ENCODE peak calls at places on chromosomes 11 and 22, in nine cellular contexts. One of them, this sample, is unnamed.
A peak's percentile ranks its signal among the peaks of the same experiment; 100 is the strongest.

GRCh38 chr11:45915446-45915845 is 2.2 kb downstream of the PEX16 start:
- DNase-seq in stimulated activated CD4-positive, alpha-beta T cell treated with anti-CD3 and anti-CD28 coated beads, Interleukin-2, amount 100 ng/mL, for 48 hours: no peak
- DNase-seq in AG08396: no peak
- DNase-seq in NCI-H226: no peak
- DNase-seq in ureter: no peak
- DNase-seq in T-helper 2 cell: no peak
- DNase-seq in body of pancreas: no peak
- DNase-seq in caudate nucleus: no peak
- DNase-seq in anterior cingulate cortex: no peak
- DNase-seq in this sample: no peak

GRCh38 chr22:38426628-38427027 is 28.4 kb downstream of the KCNJ4 start:
- DNase-seq in stimulated activated CD4-positive, alpha-beta T cell treated with anti-CD3 and anti-CD28 coated beads, Interleukin-2, amount 100 ng/mL, for 48 hours: no peak
- DNase-seq in AG08396: no peak
- DNase-seq in NCI-H226: no peak
- DNase-seq in ureter: no peak
- DNase-seq in T-helper 2 cell: no peak
- DNase-seq in body of pancreas: no peak
- DNase-seq in caudate nucleus: no peak
- DNase-seq in anterior cingulate cortex: no peak
- DNase-seq in this sample: no peak

GRCh38 chr11:46133119-46133518 is 11.9 kb upstream of the PHF21A start:
- DNase-seq in stimulated activated CD4-positive, alpha-beta T cell treated with anti-CD3 and anti-CD28 coated beads, Interleukin-2, amount 100 ng/mL, for 48 hours: no peak
- DNase-seq in AG08396: no peak
- DNase-seq in NCI-H226: no peak
- DNase-seq in ureter: no peak
- DNase-seq in T-helper 2 cell: no peak
- DNase-seq in body of pancreas: peak; percentile 44
- DNase-seq in caudate nucleus: no peak
- DNase-seq in anterior cingulate cortex: no peak
- DNase-seq in this sample: no peak

GRCh38 chr11:67651976-67652895 is 1.7 kb upstream of the ACY3 start:
- DNase-seq in stimulated activated CD4-positive, alpha-beta T cell treated with anti-CD3 and anti-CD28 coated beads, Interleukin-2, amount 100 ng/mL, for 48 hours: no peak
- DNase-seq in AG08396: no peak
- DNase-seq in NCI-H226: no peak
- DNase-seq in ureter: no peak
- DNase-seq in T-helper 2 cell: no peak
- DNase-seq in body of pancreas: no peak
- DNase-seq in caudate nucleus: no peak
- DNase-seq in anterior cingulate cortex: no peak
- DNase-seq in this sample: no peak

GRCh38 chr11:112784323-112785073 is 176.7 kb upstream of the NCAM1 start:
- DNase-seq in stimulated activated CD4-positive, alpha-beta T cell treated with anti-CD3 and anti-CD28 coated beads, Interleukin-2, amount 100 ng/mL, for 48 hours: no peak
- DNase-seq in AG08396: peak; percentile 26
- DNase-seq in NCI-H226: no peak
- DNase-seq in ureter: no peak
- DNase-seq in T-helper 2 cell: no peak
- DNase-seq in body of pancreas: peak; percentile 24
- DNase-seq in caudate nucleus: no peak
- DNase-seq in anterior cingulate cortex: peak; percentile 30
- DNase-seq in this sample: no peak

GRCh38 chr11:5242933-5243844 is 6.5 kb downstream of the HBG1 start:
- DNase-seq in stimulated activated CD4-positive, alpha-beta T cell treated with anti-CD3 and anti-CD28 coated beads, Interleukin-2, amount 100 ng/mL, for 48 hours: no peak
- DNase-seq in AG08396: no peak
- DNase-seq in NCI-H226: no peak
- DNase-seq in ureter: no peak
- DNase-seq in T-helper 2 cell: no peak
- DNase-seq in body of pancreas: no peak
- DNase-seq in caudate nucleus: no peak
- DNase-seq in anterior cingulate cortex: no peak
- DNase-seq in this sample: no peak

GRCh38 chr22:46457502-46458488 is 79.6 kb downstream of the CELSR1 start:
- DNase-seq in stimulated activated CD4-positive, alpha-beta T cell treated with anti-CD3 and anti-CD28 coated beads, Interleukin-2, amount 100 ng/mL, for 48 hours: no peak
- DNase-seq in AG08396: no peak
- DNase-seq in NCI-H226: peak; percentile 91
- DNase-seq in ureter: no peak
- DNase-seq in T-helper 2 cell: no peak
- DNase-seq in body of pancreas: no peak
- DNase-seq in caudate nucleus: no peak
- DNase-seq in anterior cingulate cortex: no peak
- DNase-seq in this sample: no peak

GRCh38 chr22:41833369-41834004 is 582 bp downstream of the SREBF2 start:
- DNase-seq in stimulated activated CD4-positive, alpha-beta T cell treated with anti-CD3 and anti-CD28 coated beads, Interleukin-2, amount 100 ng/mL, for 48 hours: peak; percentile 33
- DNase-seq in AG08396: peak; percentile 50
- DNase-seq in NCI-H226: no peak
- DNase-seq in ureter: peak; percentile 58
- DNase-seq in T-helper 2 cell: peak; percentile 26
- DNase-seq in body of pancreas: peak; percentile 49
- DNase-seq in caudate nucleus: no peak
- DNase-seq in anterior cingulate cortex: peak; percentile 40
- DNase-seq in this sample: peak; percentile 43

GRCh38 chr22:39313258-39314001 is 6.0 kb downstream of the RPL3 start:
- DNase-seq in stimulated activated CD4-positive, alpha-beta T cell treated with anti-CD3 and anti-CD28 coated beads, Interleukin-2, amount 100 ng/mL, for 48 hours: no peak
- DNase-seq in AG08396: no peak
- DNase-seq in NCI-H226: no peak
- DNase-seq in ureter: no peak
- DNase-seq in T-helper 2 cell: no peak
- DNase-seq in body of pancreas: no peak
- DNase-seq in caudate nucleus: no peak
- DNase-seq in anterior cingulate cortex: no peak
- DNase-seq in this sample: no peak

GRCh38 chr11:13114566-13115465 is 105.7 kb downstream of the RASSF10 start:
- DNase-seq in stimulated activated CD4-positive, alpha-beta T cell treated with anti-CD3 and anti-CD28 coated beads, Interleukin-2, amount 100 ng/mL, for 48 hours: no peak
- DNase-seq in AG08396: no peak
- DNase-seq in NCI-H226: no peak
- DNase-seq in ureter: no peak
- DNase-seq in T-helper 2 cell: no peak
- DNase-seq in body of pancreas: peak; percentile 30
- DNase-seq in caudate nucleus: no peak
- DNase-seq in anterior cingulate cortex: no peak
- DNase-seq in this sample: no peak

GRCh38 chr11:35404397-35404775 is 15.0 kb downstream of the SLC1A2 start:
- DNase-seq in stimulated activated CD4-positive, alpha-beta T cell treated with anti-CD3 and anti-CD28 coated beads, Interleukin-2, amount 100 ng/mL, for 48 hours: no peak
- DNase-seq in AG08396: peak; percentile 56
- DNase-seq in NCI-H226: no peak
- DNase-seq in ureter: no peak
- DNase-seq in T-helper 2 cell: no peak
- DNase-seq in body of pancreas: peak; percentile 91
- DNase-seq in caudate nucleus: no peak
- DNase-seq in anterior cingulate cortex: no peak
- DNase-seq in this sample: peak; percentile 25

GRCh38 chr11:120629407-120629806 is 117.9 kb downstream of the GRIK4 start:
- DNase-seq in stimulated activated CD4-positive, alpha-beta T cell treated with anti-CD3 and anti-CD28 coated beads, Interleukin-2, amount 100 ng/mL, for 48 hours: no peak
- DNase-seq in AG08396: no peak
- DNase-seq in NCI-H226: no peak
- DNase-seq in ureter: no peak
- DNase-seq in T-helper 2 cell: no peak
- DNase-seq in body of pancreas: no peak
- DNase-seq in caudate nucleus: no peak
- DNase-seq in anterior cingulate cortex: no peak
- DNase-seq in this sample: no peak

GRCh38 chr11:57668467-57668890 is 565 bp downstream of the ZDHHC5 start:
- DNase-seq in stimulated activated CD4-positive, alpha-beta T cell treated with anti-CD3 and anti-CD28 coated beads, Interleukin-2, amount 100 ng/mL, for 48 hours: peak; percentile 29
- DNase-seq in AG08396: peak; percentile 43
- DNase-seq in NCI-H226: no peak
- DNase-seq in ureter: no peak
- DNase-seq in T-helper 2 cell: peak; percentile 31
- DNase-seq in body of pancreas: no peak
- DNase-seq in caudate nucleus: no peak
- DNase-seq in anterior cingulate cortex: no peak
- DNase-seq in this sample: peak; percentile 39

GRCh38 chr11:62721994-62722393 is 5.3 kb downstream of the HNRNPUL2 start:
- DNase-seq in stimulated activated CD4-positive, alpha-beta T cell treated with anti-CD3 and anti-CD28 coated beads, Interleukin-2, amount 100 ng/mL, for 48 hours: no peak
- DNase-seq in AG08396: no peak
- DNase-seq in NCI-H226: no peak
- DNase-seq in ureter: no peak
- DNase-seq in T-helper 2 cell: no peak
- DNase-seq in body of pancreas: no peak
- DNase-seq in caudate nucleus: no peak
- DNase-seq in anterior cingulate cortex: no peak
- DNase-seq in this sample: no peak

GRCh38 chr11:3164540-3165151 is 464 bp downstream of the OSBPL5 start:
- DNase-seq in stimulated activated CD4-positive, alpha-beta T cell treated with anti-CD3 and anti-CD28 coated beads, Interleukin-2, amount 100 ng/mL, for 48 hours: no peak
- DNase-seq in AG08396: peak; percentile 45
- DNase-seq in NCI-H226: no peak
- DNase-seq in ureter: no peak
- DNase-seq in T-helper 2 cell: no peak
- DNase-seq in body of pancreas: no peak
- DNase-seq in caudate nucleus: no peak
- DNase-seq in anterior cingulate cortex: no peak
- DNase-seq in this sample: peak; percentile 31

GRCh38 chr11:77647906-77648305 is 10.3 kb upstream of the CLNS1A start:
- DNase-seq in stimulated activated CD4-positive, alpha-beta T cell treated with anti-CD3 and anti-CD28 coated beads, Interleukin-2, amount 100 ng/mL, for 48 hours: no peak
- DNase-seq in AG08396: no peak
- DNase-seq in NCI-H226: peak; percentile 28
- DNase-seq in ureter: no peak
- DNase-seq in T-helper 2 cell: no peak
- DNase-seq in body of pancreas: no peak
- DNase-seq in caudate nucleus: no peak
- DNase-seq in anterior cingulate cortex: no peak
- DNase-seq in this sample: no peak

GRCh38 chr11:86795962-86796361 is 4.4 kb upstream of the PRSS23 start:
- DNase-seq in stimulated activated CD4-positive, alpha-beta T cell treated with anti-CD3 and anti-CD28 coated beads, Interleukin-2, amount 100 ng/mL, for 48 hours: no peak
- DNase-seq in AG08396: no peak
- DNase-seq in NCI-H226: peak; percentile 60
- DNase-seq in ureter: no peak
- DNase-seq in T-helper 2 cell: no peak
- DNase-seq in body of pancreas: no peak
- DNase-seq in caudate nucleus: no peak
- DNase-seq in anterior cingulate cortex: no peak
- DNase-seq in this sample: peak; percentile 85

GRCh38 chr11:1302041-1302460 is 7.4 kb downstream of the TOLLIP start:
- DNase-seq in stimulated activated CD4-positive, alpha-beta T cell treated with anti-CD3 and anti-CD28 coated beads, Interleukin-2, amount 100 ng/mL, for 48 hours: no peak
- DNase-seq in AG08396: no peak
- DNase-seq in NCI-H226: no peak
- DNase-seq in ureter: peak; percentile 43
- DNase-seq in T-helper 2 cell: no peak
- DNase-seq in body of pancreas: no peak
- DNase-seq in caudate nucleus: no peak
- DNase-seq in anterior cingulate cortex: no peak
- DNase-seq in this sample: no peak

GRCh38 chr11:100004541-100004940 is 682.5 kb upstream of the ARHGAP42 start:
- DNase-seq in stimulated activated CD4-positive, alpha-beta T cell treated with anti-CD3 and anti-CD28 coated beads, Interleukin-2, amount 100 ng/mL, for 48 hours: no peak
- DNase-seq in AG08396: no peak
- DNase-seq in NCI-H226: peak; percentile 91
- DNase-seq in ureter: no peak
- DNase-seq in T-helper 2 cell: no peak
- DNase-seq in body of pancreas: no peak
- DNase-seq in caudate nucleus: no peak
- DNase-seq in anterior cingulate cortex: no peak
- DNase-seq in this sample: no peak

GRCh38 chr22:27216444-27216843 is 559.1 kb downstream of the MIAT start:
- DNase-seq in stimulated activated CD4-positive, alpha-beta T cell treated with anti-CD3 and anti-CD28 coated beads, Interleukin-2, amount 100 ng/mL, for 48 hours: no peak
- DNase-seq in AG08396: no peak
- DNase-seq in NCI-H226: no peak
- DNase-seq in ureter: no peak
- DNase-seq in T-helper 2 cell: no peak
- DNase-seq in body of pancreas: no peak
- DNase-seq in caudate nucleus: no peak
- DNase-seq in anterior cingulate cortex: no peak
- DNase-seq in this sample: no peak

GRCh38 chr11:2309251-2310072 is 7.6 kb downstream of the TSPAN32 start:
- DNase-seq in stimulated activated CD4-positive, alpha-beta T cell treated with anti-CD3 and anti-CD28 coated beads, Interleukin-2, amount 100 ng/mL, for 48 hours: no peak
- DNase-seq in AG08396: no peak
- DNase-seq in NCI-H226: no peak
- DNase-seq in ureter: no peak
- DNase-seq in T-helper 2 cell: no peak
- DNase-seq in body of pancreas: no peak
- DNase-seq in caudate nucleus: no peak
- DNase-seq in anterior cingulate cortex: no peak
- DNase-seq in this sample: no peak

GRCh38 chr11:101442171-101442570 is 141.6 kb downstream of the TRPC6 start:
- DNase-seq in stimulated activated CD4-positive, alpha-beta T cell treated with anti-CD3 and anti-CD28 coated beads, Interleukin-2, amount 100 ng/mL, for 48 hours: no peak
- DNase-seq in AG08396: peak; percentile 61
- DNase-seq in NCI-H226: peak; percentile 16
- DNase-seq in ureter: no peak
- DNase-seq in T-helper 2 cell: no peak
- DNase-seq in body of pancreas: no peak
- DNase-seq in caudate nucleus: no peak
- DNase-seq in anterior cingulate cortex: no peak
- DNase-seq in this sample: no peak

GRCh38 chr11:2807801-2808241 is 77.8 kb downstream of the CDKN1C start:
- DNase-seq in stimulated activated CD4-positive, alpha-beta T cell treated with anti-CD3 and anti-CD28 coated beads, Interleukin-2, amount 100 ng/mL, for 48 hours: no peak
- DNase-seq in AG08396: no peak
- DNase-seq in NCI-H226: no peak
- DNase-seq in ureter: peak; percentile 42
- DNase-seq in T-helper 2 cell: peak; percentile 1
- DNase-seq in body of pancreas: peak; percentile 14
- DNase-seq in caudate nucleus: no peak
- DNase-seq in anterior cingulate cortex: no peak
- DNase-seq in this sample: no peak

GRCh38 chr11:118076754-118077281 is at the start of gene TMPRSS4:
- DNase-seq in stimulated activated CD4-positive, alpha-beta T cell treated with anti-CD3 and anti-CD28 coated beads, Interleukin-2, amount 100 ng/mL, for 48 hours: no peak
- DNase-seq in AG08396: no peak
- DNase-seq in NCI-H226: no peak
- DNase-seq in ureter: peak; percentile 85
- DNase-seq in T-helper 2 cell: no peak
- DNase-seq in body of pancreas: peak; percentile 27
- DNase-seq in caudate nucleus: no peak
- DNase-seq in anterior cingulate cortex: no peak
- DNase-seq in this sample: no peak